ENCODE peak calls at places on chromosomes 3 and 15, in five cellular contexts. W is cardiac muscle cell, G is HCT116, V is ELR, X is GM04504. O is an unnamed sample.

GRCh38 chr3:176584413-176585176 is 612.7 kb downstream of the TBL1XR1 start:
- DNase-seq in W (no peak), G (no peak), V (no peak), X (peak; percentile 48), O (no peak)

GRCh38 chr15:83654379-83655236 is 685 bp downstream of the ADAMTSL3 start:
- DNase-seq in W (peak; percentile 12), G (no peak), V (no peak), X (no peak), O (no peak)

GRCh38 chr3:23217872-23218554 is 14.9 kb downstream of the UBE2E2 start:
- DNase-seq in W (no peak), G (no peak), V (peak; percentile 52), X (no peak), O (no peak)

GRCh38 chr15:68436680-68437079 is 4.7 kb upstream of the ITGA11 start:
- DNase-seq in W (no peak), G (no peak), V (no peak), X (no peak), O (no peak)

GRCh38 chr15:67050062-67050461 is 15.3 kb upstream of the SMAD3 start:
- DNase-seq in W (no peak), G (no peak), V (peak; percentile 62), X (no peak), O (peak; percentile 25)

GRCh38 chr3:170274641-170275040 is 52.4 kb downstream of the PRKCI start:
- DNase-seq in W (no peak), G (no peak), V (no peak), X (no peak), O (no peak)

GRCh38 chr3:61559108-61559731 is 2.2 kb upstream of the PTPRG start:
- DNase-seq in W (no peak), G (no peak), V (peak; percentile 20), X (no peak), O (no peak)

GRCh38 chr3:105862217-105862616 is 6.6 kb downstream of the CBLB start:
- DNase-seq in W (no peak), G (no peak), V (no peak), X (no peak), O (no peak)

GRCh38 chr3:194618858-194619608 is 14.2 kb downstream of the TMEM44 start:
- DNase-seq in W (no peak), G (no peak), V (no peak), X (no peak), O (no peak)

GRCh38 chr3:149390772-149391212 is 13.3 kb upstream of the TM4SF1 start:
- DNase-seq in W (no peak), G (peak; percentile 58), V (peak; percentile 95), X (no peak), O (no peak)

GRCh38 chr15:78244101-78244500 is 9.7 kb upstream of the ACSBG1 start:
- DNase-seq in W (no peak), G (no peak), V (no peak), X (no peak), O (no peak)

GRCh38 chr3:149620291-149621020 is 37.4 kb downstream of the WWTR1 start:
- DNase-seq in W (no peak), G (no peak), V (peak; percentile 90), X (peak; percentile 68), O (no peak)

GRCh38 chr3:33044676-33045075 is 52.3 kb downstream of the GLB1 start:
- DNase-seq in W (no peak), G (no peak), V (no peak), X (no peak), O (no peak)

GRCh38 chr3:43950775-43951174 is 260.0 kb downstream of the ABHD5 start:
- DNase-seq in W (no peak), G (no peak), V (no peak), X (no peak), O (no peak)

GRCh38 chr15:98889930-98890695 is 117.5 kb downstream of the PGPEP1L start:
- DNase-seq in W (no peak), G (no peak), V (peak; percentile 95), X (peak; percentile 60), O (no peak)

GRCh38 chr3:46127503-46127902 is 80.6 kb downstream of the CCR1 start:
- DNase-seq in W (no peak), G (peak; percentile 18), V (peak; percentile 91), X (peak; percentile 66), O (no peak)

GRCh38 chr15:97072560-97072959 is 742.1 kb downstream of the NR2F2 start:
- DNase-seq in W (peak; percentile 51), G (no peak), V (no peak), X (no peak), O (no peak)

GRCh38 chr15:90013503-90013937 is 12.4 kb downstream of the ZNF710 start:
- DNase-seq in W (no peak), G (no peak), V (no peak), X (no peak), O (no peak)

GRCh38 chr3:69364354-69364753 is 21.5 kb downstream of the FRMD4B start:
- DNase-seq in W (no peak), G (no peak), V (peak; percentile 68), X (peak; percentile 32), O (no peak)

O was measured in Caco-2.